ENCODE peak calls at places on chromosome 19, in four cellular contexts. T is NCI-H1105 treated with DMSO at 0.1 percent for 48 hours, Z is amniotic stem cell, I is T-helper 1 cell. L is an unnamed sample.

GRCh38 chr19:18464646-18465045 is 26.7 kb upstream of the ISYNA1 start:
- DNase-seq in T (peak; percentile 73), Z (peak; percentile 35), I (no peak), L (peak; percentile 85)

GRCh38 chr19:33446156-33446917 is 72.8 kb downstream of the CEBPG start:
- DNase-seq in Z (no peak), I (no peak), T (no peak), L (no peak)

GRCh38 chr19:39407644-39408391 is 1.2 kb downstream of the ZFP36 start:
- DNase-seq in Z (no peak), I (peak; percentile 90), T (no peak), L (peak; percentile 34)

GRCh38 chr19:46471116-46471733 is at the start of gene PNMA8A:
- DNase-seq in T (peak; percentile 95), Z (no peak), I (no peak), L (no peak)

GRCh38 chr19:40974633-40975037 is 16.4 kb upstream of the CYP2B6 start:
- DNase-seq in I (peak; percentile 74), Z (peak; percentile 69), T (peak; percentile 57), L (peak; percentile 52)

GRCh38 chr19:34274827-34275625 is 20.7 kb downstream of the GARRE1 start:
- DNase-seq in T (no peak), Z (peak; percentile 76), I (no peak), L (peak; percentile 91)

GRCh38 chr19:18862976-18863842 is 31.4 kb downstream of the UPF1 start:
- DNase-seq in Z (no peak), T (no peak), I (no peak), L (no peak)

GRCh38 chr19:30345686-30346085 is 26.5 kb upstream of the ZNF536 start:
- DNase-seq in Z (no peak), I (no peak), T (no peak), L (no peak)

GRCh38 chr19:39390460-39390758 is 497 bp downstream of the PAF1 start:
- DNase-seq in T (no peak), I (no peak), Z (no peak), L (no peak)

GRCh38 chr19:55418185-55418584 is 10.6 kb upstream of the UBE2S start:
- DNase-seq in T (peak; percentile 60), I (peak; percentile 57), Z (peak; percentile 66), L (peak; percentile 77)

GRCh38 chr19:40466219-40467006 is at the start of gene SPTBN4:
- DNase-seq in T (peak; percentile 17), Z (no peak), I (no peak), L (no peak)

GRCh38 chr19:9586764-9587163 is 2.5 kb upstream of the ZNF121 start:
- DNase-seq in T (peak; percentile 72), I (peak; percentile 69), Z (peak; percentile 52), L (peak; percentile 51)

GRCh38 chr19:45920458-45920857 is 5.9 kb upstream of the NANOS2 start:
- DNase-seq in T (no peak), Z (no peak), I (peak; percentile 61), L (no peak)

GRCh38 chr19:3229346-3229743 is 4.9 kb downstream of the CELF5 start:
- DNase-seq in Z (no peak), I (no peak), T (no peak), L (no peak)

GRCh38 chr19:43506629-43507028 is 2.1 kb upstream of the PHLDB3 start:
- DNase-seq in I (no peak), T (no peak), Z (no peak), L (no peak)

GRCh38 chr19:27806471-27807070 is 1406.4 kb downstream of the UQCRFS1 start:
- DNase-seq in I (no peak), Z (no peak), T (no peak), L (no peak)

GRCh38 chr19:8334458-8335342 is 8.4 kb downstream of the KANK3 start:
- DNase-seq in I (peak; percentile 35), Z (no peak), T (peak; percentile 78), L (peak; percentile 37)

GRCh38 chr19:5090780-5091575 is 122.1 kb downstream of the KDM4B start:
- DNase-seq in T (no peak), Z (no peak), I (no peak), L (no peak)

GRCh38 chr19:7902796-7903243 is 857 bp upstream of the MAP2K7 start:
- DNase-seq in Z (no peak), T (no peak), I (no peak), L (no peak)

GRCh38 chr19:2733930-2734588 is 5.8 kb downstream of the SLC39A3 start:
- DNase-seq in T (no peak), Z (no peak), I (no peak), L (no peak)

GRCh38 chr19:14577264-14577663 is 5.4 kb upstream of the NDUFB7 start:
- DNase-seq in T (no peak), Z (no peak), I (no peak), L (no peak)

GRCh38 chr19:1295169-1296012 is 9.7 kb downstream of the EFNA2 start:
- DNase-seq in T (no peak), I (no peak), Z (no peak), L (no peak)

GRCh38 chr19:49971991-49972401 is 11.0 kb upstream of the SIGLEC11 start:
- DNase-seq in T (no peak), I (no peak), Z (no peak), L (no peak)

L was measured in HCEC 1CT.